ENCODE peak calls at places on chromosomes 11 and 22, in nine cellular contexts. I is CD8-positive, alpha-beta memory T cell; D is midbrain; E is A549; V is neural progenitor cell; G is endothelial cell; N is ecto neural progenitor cell; B is endothelial cell of umbilical vein; Z is fibroblast of the conjunctiva. M is an unnamed sample.

GRCh38 chr22:35749808-35750207 is 32.1 kb downstream of the APOL5 start:
- DNase-seq in I (no peak), D (no peak), E (no peak), V (no peak), G (no peak), N (no peak), B (no peak), Z (no peak), M (no peak)

GRCh38 chr11:79294845-79295520 is 145.8 kb downstream of the TENM4 start:
- DNase-seq in I (no peak), D (no peak), E (no peak), V (peak), G (no peak), N (no peak), B (no peak), Z (no peak), M (no peak)

GRCh38 chr11:72114570-72114969 is 2.1 kb upstream of the ANAPC15 start:
- DNase-seq in I (no peak), D (no peak), E (no peak), V (no peak), G (no peak), N (no peak), B (no peak), Z (no peak), M (no peak)

GRCh38 chr11:93773045-93773477 is 11.0 kb upstream of the MED17 start:
- DNase-seq in I (no peak), D (no peak), E (no peak), V (peak), G (no peak), N (no peak), B (no peak), Z (no peak), M (no peak)

GRCh38 chr11:117300773-117301172 is 9.6 kb downstream of the BACE1-AS start:
- DNase-seq in I (no peak), D (no peak), E (no peak), V (no peak), G (no peak), N (no peak), B (no peak), Z (no peak), M (no peak)

GRCh38 chr22:44289429-44290171 is 23.2 kb downstream of the SHISAL1 start:
- DNase-seq in I (no peak), D (no peak), E (no peak), V (peak), G (no peak), N (peak), B (no peak), Z (no peak), M (no peak)

GRCh38 chr11:27401760-27402316 is 38.8 kb upstream of the CCDC34 start:
- DNase-seq in I (no peak), D (no peak), E (no peak), V (no peak), G (no peak), N (no peak), B (no peak), Z (no peak), M (no peak)

GRCh38 chr22:31439805-31440204 is 40.4 kb downstream of the DRG1 start:
- DNase-seq in I (no peak), D (no peak), E (no peak), V (no peak), G (no peak), N (no peak), B (no peak), Z (no peak), M (no peak)

GRCh38 chr11:112367453-112367852 is 106.8 kb upstream of the PLET1 start:
- DNase-seq in I (no peak), D (no peak), E (no peak), V (no peak), G (no peak), N (no peak), B (no peak), Z (no peak), M (no peak)

GRCh38 chr11:120811199-120811598 is 212.7 kb upstream of the TBCEL start:
- DNase-seq in I (no peak), D (no peak), E (no peak), V (no peak), G (no peak), N (no peak), B (no peak), Z (no peak), M (no peak)

GRCh38 chr11:112852141-112852853 is 108.9 kb upstream of the NCAM1 start:
- DNase-seq in I (no peak), D (no peak), E (no peak), V (no peak), G (no peak), N (no peak), B (no peak), Z (peak), M (no peak)

GRCh38 chr11:35237860-35238715 is 99.1 kb downstream of the CD44 start:
- DNase-seq in I (peak), D (peak), E (no peak), V (peak), G (peak), N (peak), B (peak), Z (no peak), M (peak)